ENCODE peak calls at places on chromosomes 16 and 17, in six cellular contexts. I, V, C, S, R and H are unnamed samples.

GRCh38 chr17:14211778-14212177 is 24.9 kb downstream of the CDRT15 start:
- DNase-seq in I (peak; percentile 36), V (peak; percentile 41), C (no peak), S (peak; percentile 23), R (peak; percentile 32), H (no peak)

GRCh38 chr17:75116681-75117080 is 6.9 kb downstream of the ARMC7 start:
- DNase-seq in I (no peak), V (no peak), C (no peak), S (no peak), R (no peak), H (no peak)

GRCh38 chr17:18889658-18890057 is 31.7 kb downstream of the PRPSAP2 start:
- DNase-seq in I (no peak), V (no peak), C (no peak), S (no peak), R (no peak), H (no peak)

GRCh38 chr17:61411114-61411943 is 11.7 kb downstream of the TBX2 start:
- DNase-seq in I (no peak), V (no peak), C (peak; percentile 38), S (peak; percentile 55), R (no peak), H (peak; percentile 65)

GRCh38 chr16:12061336-12062055 is 85.0 kb downstream of the SNX29 start:
- DNase-seq in I (no peak), V (no peak), C (no peak), S (no peak), R (no peak), H (no peak)

GRCh38 chr16:81600275-81600674 is 155.7 kb downstream of the CMIP start:
- DNase-seq in I (no peak), V (no peak), C (no peak), S (no peak), R (no peak), H (no peak)

GRCh38 chr16:1145383-1146100 is 7.4 kb upstream of the CACNA1H start:
- DNase-seq in I (no peak), V (no peak), C (no peak), S (no peak), R (no peak), H (no peak)

GRCh38 chr17:40190197-40191021 is 13.1 kb downstream of the RAPGEFL1 start:
- DNase-seq in I (peak; percentile 25), V (peak; percentile 27), C (no peak), S (peak; percentile 16), R (no peak), H (no peak)

GRCh38 chr17:6045621-6046357 is 24.4 kb upstream of the WSCD1 start:
- DNase-seq in I (no peak), V (no peak), C (no peak), S (no peak), R (no peak), H (no peak)

GRCh38 chr17:33310296-33310695 is 17.2 kb upstream of the ASIC2 start:
- DNase-seq in I (no peak), V (no peak), C (no peak), S (no peak), R (no peak), H (no peak)

GRCh38 chr16:86077243-86077940 is 178.4 kb downstream of the IRF8 start:
- DNase-seq in I (no peak), V (no peak), C (no peak), S (no peak), R (no peak), H (no peak)

GRCh38 chr16:85346404-85347212 is 234.3 kb upstream of the CIBAR2 start:
- DNase-seq in I (no peak), V (no peak), C (no peak), S (no peak), R (no peak), H (no peak)

GRCh38 chr17:37017355-37017754 is 68.6 kb downstream of the AATF start:
- DNase-seq in I (no peak), V (no peak), C (no peak), S (no peak), R (no peak), H (no peak)

GRCh38 chr16:69563605-69564580 is 1.9 kb upstream of the NFAT5 start:
- DNase-seq in I (peak; percentile 81), V (peak; percentile 18), C (no peak), S (peak; percentile 11), R (no peak), H (peak; percentile 3)

GRCh38 chr16:75062135-75062943 is 54.2 kb downstream of the LDHD start:
- DNase-seq in I (no peak), V (no peak), C (no peak), S (no peak), R (peak; percentile 73), H (no peak)

GRCh38 chr17:48215583-48216139 is 108.1 kb downstream of the SNX11 start:
- DNase-seq in I (no peak), V (no peak), C (no peak), S (no peak), R (no peak), H (peak; percentile 18)

GRCh38 chr17:83106913-83107655 is 27.7 kb downstream of the METRNL start:
- DNase-seq in I (no peak), V (no peak), C (no peak), S (no peak), R (no peak), H (no peak)

GRCh38 chr16:10033561-10033960 is 148.7 kb downstream of the GRIN2A start:
- DNase-seq in I (no peak), V (no peak), C (no peak), S (no peak), R (no peak), H (no peak)

GRCh38 chr16:66416136-66416535 is 11.0 kb upstream of the BEAN1 start:
- DNase-seq in I (no peak), V (no peak), C (no peak), S (no peak), R (no peak), H (no peak)

GRCh38 chr17:73503560-73503959 is 140.7 kb downstream of the SDK2 start:
- DNase-seq in I (no peak), V (no peak), C (no peak), S (no peak), R (no peak), H (no peak)

GRCh38 chr16:24971718-24972117 is 43.5 kb downstream of the ARHGAP17 start:
- DNase-seq in I (no peak), V (no peak), C (no peak), S (no peak), R (peak; percentile 46), H (no peak)

GRCh38 chr16:11050954-11051353 is 106.6 kb downstream of the CLEC16A start:
- DNase-seq in I (no peak), V (no peak), C (no peak), S (no peak), R (no peak), H (no peak)

GRCh38 chr16:24309222-24309905 is 53.2 kb downstream of the CACNG3 start:
- DNase-seq in I (peak; percentile 79), V (no peak), C (no peak), S (no peak), R (no peak), H (no peak)

GRCh38 chr17:75404223-75404738 is 1.2 kb downstream of the GRB2 start:
- DNase-seq in I (peak; percentile 49), V (peak; percentile 32), C (peak; percentile 55), S (peak; percentile 27), R (peak; percentile 30), H (peak; percentile 56)

GRCh38 chr16:10600792-10601443 is 20.5 kb upstream of the EMP2 start:
- DNase-seq in I (no peak), V (no peak), C (no peak), S (no peak), R (no peak), H (no peak)

GRCh38 chr17:29566473-29567361 is at the start of gene ABHD15:
- DNase-seq in I (peak; percentile 58), V (no peak), C (peak; percentile 77), S (peak; percentile 70), R (peak; percentile 63), H (no peak)

GRCh38 chr17:50688168-50688719 is 19.5 kb downstream of the ANKRD40 start:
- DNase-seq in I (no peak), V (no peak), C (no peak), S (no peak), R (no peak), H (no peak)

GRCh38 chr16:30004811-30005242 is 6.0 kb downstream of the DOC2A start:
- DNase-seq in I (no peak), V (no peak), C (no peak), S (no peak), R (no peak), H (no peak)

GRCh38 chr16:20952144-20952797 is 51.7 kb downstream of the LYRM1 start:
- DNase-seq in I (no peak), V (no peak), C (no peak), S (no peak), R (no peak), H (no peak)

GRCh38 chr16:28534542-28535373 is 4.0 kb downstream of the NUPR1 start:
- DNase-seq in I (no peak), V (no peak), C (no peak), S (no peak), R (peak; percentile 25), H (no peak)

GRCh38 chr17:3916013-3916696 is at the start of gene P2RX1:
- DNase-seq in I (peak; percentile 43), V (no peak), C (no peak), S (no peak), R (no peak), H (no peak)